ENCODE peak calls at places on chromosomes 4 and X, in eight cellular contexts. D, F, P, T, C, O, U and E are unnamed samples.

GRCh38 chr4:40630335-40631021 is 814 bp upstream of the RBM47 start:
- DNase-seq in P (no peak), O (no peak), T (no peak), C (no peak), U (peak), D (peak), F (peak), E (no peak)

GRCh38 chr4:136036744-136037143 is 1495.5 kb downstream of the PCDH18 start:
- DNase-seq in P (no peak), C (peak), D (no peak), U (peak), F (no peak), O (no peak), T (no peak), E (peak)

GRCh38 chr4:19005211-19005610 is 983.7 kb upstream of the LCORL start:
- DNase-seq in F (no peak), U (no peak), O (no peak), P (no peak), D (no peak), C (no peak), T (no peak), E (no peak)

GRCh38 chr4:156442961-156443360 is 489.3 kb upstream of the CTSO start:
- DNase-seq in T (no peak), D (no peak), C (no peak), P (no peak), O (no peak), U (no peak), F (no peak), E (no peak)

GRCh38 chr4:4961936-4962335 is 57.3 kb downstream of the CYTL1 start:
- DNase-seq in D (no peak), C (no peak), U (no peak), O (no peak), T (no peak), F (no peak), P (no peak), E (no peak)

GRCh38 chrX:45527834-45528233 is 327.2 kb upstream of the DIPK2B start:
- DNase-seq in U (no peak), P (no peak), O (no peak), T (no peak), C (peak), D (no peak), F (no peak), E (no peak)

GRCh38 chr4:7771056-7771455 is 168.6 kb downstream of the AFAP1 start:
- DNase-seq in U (no peak), T (no peak), P (no peak), O (no peak), C (no peak), D (peak), F (no peak), E (no peak)

GRCh38 chrX:121307441-121307840 is 260.0 kb downstream of the GLUD2 start:
- DNase-seq in D (peak), F (no peak), C (peak), P (no peak), T (no peak), U (no peak), O (no peak), E (no peak)

GRCh38 chr4:183349673-183350072 is 27.4 kb upstream of the CLDN24 start:
- DNase-seq in C (no peak), O (no peak), D (no peak), P (no peak), F (no peak), T (no peak), U (peak), E (no peak)

GRCh38 chr4:182065255-182065654 is 177.9 kb upstream of the TENM3 start:
- DNase-seq in T (no peak), F (no peak), P (no peak), U (no peak), O (no peak), D (no peak), C (no peak), E (no peak)

GRCh38 chr4:185383451-185383850 is 12.3 kb downstream of the LRP2BP start:
- DNase-seq in T (no peak), P (no peak), U (peak), C (no peak), F (no peak), D (no peak), O (no peak), E (no peak)

GRCh38 chr4:144461906-144462305 is 184.1 kb upstream of the HHIP start:
- DNase-seq in U (no peak), C (no peak), D (no peak), F (no peak), P (no peak), T (no peak), O (no peak), E (no peak)

GRCh38 chrX:40964633-40965586 is 120.3 kb upstream of the USP9X start:
- DNase-seq in O (no peak), T (no peak), C (no peak), D (no peak), F (no peak), P (no peak), U (peak), E (no peak)

GRCh38 chrX:88830113-88830512 is 83.1 kb downstream of the CPXCR1 start:
- DNase-seq in T (no peak), C (no peak), O (no peak), U (no peak), P (no peak), D (no peak), F (no peak), E (no peak)

GRCh38 chr4:114464873-114465272 is 133.7 kb upstream of the UGT8 start:
- DNase-seq in F (no peak), U (no peak), C (peak), O (no peak), P (no peak), T (no peak), D (no peak), E (no peak)

GRCh38 chr4:8278421-8279287 is 9.1 kb downstream of the HTRA3 start:
- DNase-seq in O (no peak), C (peak), D (no peak), F (no peak), P (no peak), U (peak), T (no peak), E (no peak)

GRCh38 chr4:1205641-1206298 is 33.4 kb upstream of the SPON2 start:
- DNase-seq in C (no peak), P (no peak), U (no peak), F (no peak), O (no peak), D (no peak), T (no peak), E (no peak)

GRCh38 chr4:57854748-57855147 is 744.6 kb upstream of the IGFBP7 start:
- DNase-seq in O (no peak), U (no peak), D (no peak), F (no peak), T (no peak), C (peak), P (no peak), E (no peak)

GRCh38 chr4:82801910-82802521 is 3.4 kb upstream of the SCD5 start:
- DNase-seq in P (no peak), F (no peak), T (no peak), C (peak), O (no peak), U (no peak), D (peak), E (no peak)

GRCh38 chr4:84907145-84907544 is 59.3 kb downstream of the WDFY3 start:
- DNase-seq in C (no peak), T (no peak), P (no peak), U (no peak), O (no peak), F (no peak), D (no peak), E (no peak)

GRCh38 chr4:152050098-152050497 is 289.3 kb upstream of the GATB start:
- DNase-seq in F (no peak), T (no peak), P (no peak), D (no peak), C (no peak), U (no peak), O (no peak), E (no peak)

GRCh38 chr4:528296-528695 is 29.3 kb downstream of the PIGG start:
- DNase-seq in T (no peak), D (no peak), U (no peak), P (no peak), F (no peak), C (no peak), O (no peak), E (no peak)